ENCODE peak calls at places on chromosomes 13 and 19, in five cellular contexts. One of them, this sample, is unnamed.

GRCh38 chr13:72849571-72849970 is 67.6 kb downstream of the PIBF1 start:
- DNase-seq in heart left ventricle: no peak
- DNase-seq in activated CD4-positive, alpha-beta T cell treated with anti-CD3 and anti-CD28 coated beads for 36 hours: no peak
- DNase-seq in DMS153: no peak
- DNase-seq in fibroblast of mammary gland: peak; percentile 52
- DNase-seq in this sample: peak; percentile 10

GRCh38 chr13:34883381-34883780 is 58.7 kb upstream of the NBEA start:
- DNase-seq in heart left ventricle: no peak
- DNase-seq in activated CD4-positive, alpha-beta T cell treated with anti-CD3 and anti-CD28 coated beads for 36 hours: no peak
- DNase-seq in DMS153: no peak
- DNase-seq in fibroblast of mammary gland: no peak
- DNase-seq in this sample: no peak

GRCh38 chr13:44763604-44764311 is 187.6 kb upstream of the TSC22D1 start:
- DNase-seq in heart left ventricle: no peak
- DNase-seq in activated CD4-positive, alpha-beta T cell treated with anti-CD3 and anti-CD28 coated beads for 36 hours: no peak
- DNase-seq in DMS153: no peak
- DNase-seq in fibroblast of mammary gland: peak; percentile 54
- DNase-seq in this sample: no peak

GRCh38 chr13:102091231-102091630 is 310.6 kb downstream of the FGF14 start:
- DNase-seq in heart left ventricle: no peak
- DNase-seq in activated CD4-positive, alpha-beta T cell treated with anti-CD3 and anti-CD28 coated beads for 36 hours: no peak
- DNase-seq in DMS153: no peak
- DNase-seq in fibroblast of mammary gland: peak; percentile 35
- DNase-seq in this sample: no peak

GRCh38 chr13:113832204-113832603 is 31.7 kb downstream of the GAS6 start:
- DNase-seq in heart left ventricle: peak; percentile 40
- DNase-seq in activated CD4-positive, alpha-beta T cell treated with anti-CD3 and anti-CD28 coated beads for 36 hours: no peak
- DNase-seq in DMS153: no peak
- DNase-seq in fibroblast of mammary gland: no peak
- DNase-seq in this sample: no peak

GRCh38 chr13:30334663-30335386 is 27.5 kb upstream of the KATNAL1 start:
- DNase-seq in heart left ventricle: no peak
- DNase-seq in activated CD4-positive, alpha-beta T cell treated with anti-CD3 and anti-CD28 coated beads for 36 hours: peak; percentile 29
- DNase-seq in DMS153: peak; percentile 75
- DNase-seq in fibroblast of mammary gland: peak; percentile 37
- DNase-seq in this sample: no peak

GRCh38 chr13:36130168-36130541 is 1.0 kb downstream of the DCLK1 start:
- DNase-seq in heart left ventricle: no peak
- DNase-seq in activated CD4-positive, alpha-beta T cell treated with anti-CD3 and anti-CD28 coated beads for 36 hours: no peak
- DNase-seq in DMS153: no peak
- DNase-seq in fibroblast of mammary gland: no peak
- DNase-seq in this sample: no peak

GRCh38 chr13:26022538-26023292 is 29.1 kb downstream of the SHISA2 start:
- DNase-seq in heart left ventricle: peak; percentile 85
- DNase-seq in activated CD4-positive, alpha-beta T cell treated with anti-CD3 and anti-CD28 coated beads for 36 hours: no peak
- DNase-seq in DMS153: no peak
- DNase-seq in fibroblast of mammary gland: peak; percentile 10
- DNase-seq in this sample: peak; percentile 4

GRCh38 chr13:44312131-44312530 is 61.5 kb upstream of the SERP2 start:
- DNase-seq in heart left ventricle: no peak
- DNase-seq in activated CD4-positive, alpha-beta T cell treated with anti-CD3 and anti-CD28 coated beads for 36 hours: no peak
- DNase-seq in DMS153: no peak
- DNase-seq in fibroblast of mammary gland: no peak
- DNase-seq in this sample: no peak

GRCh38 chr13:44575741-44576395 is at the start of gene TSC22D1:
- DNase-seq in heart left ventricle: peak; percentile 72
- DNase-seq in activated CD4-positive, alpha-beta T cell treated with anti-CD3 and anti-CD28 coated beads for 36 hours: peak; percentile 77
- DNase-seq in DMS153: no peak
- DNase-seq in fibroblast of mammary gland: peak; percentile 51
- DNase-seq in this sample: no peak

GRCh38 chr13:83867708-83868107 is 14.6 kb downstream of the SLITRK1 start:
- DNase-seq in heart left ventricle: no peak
- DNase-seq in activated CD4-positive, alpha-beta T cell treated with anti-CD3 and anti-CD28 coated beads for 36 hours: no peak
- DNase-seq in DMS153: no peak
- DNase-seq in fibroblast of mammary gland: no peak
- DNase-seq in this sample: no peak

GRCh38 chr13:52879950-52880650 is 31.7 kb upstream of the PCDH8 start:
- DNase-seq in heart left ventricle: no peak
- DNase-seq in activated CD4-positive, alpha-beta T cell treated with anti-CD3 and anti-CD28 coated beads for 36 hours: no peak
- DNase-seq in DMS153: peak; percentile 44
- DNase-seq in fibroblast of mammary gland: no peak
- DNase-seq in this sample: no peak

GRCh38 chr13:21522847-21523246 is 63.7 kb upstream of the ZDHHC20 start:
- DNase-seq in heart left ventricle: no peak
- DNase-seq in activated CD4-positive, alpha-beta T cell treated with anti-CD3 and anti-CD28 coated beads for 36 hours: no peak
- DNase-seq in DMS153: no peak
- DNase-seq in fibroblast of mammary gland: no peak
- DNase-seq in this sample: no peak

GRCh38 chr19:4589579-4590410 is 30.3 kb upstream of the SEMA6B start:
- DNase-seq in heart left ventricle: no peak
- DNase-seq in activated CD4-positive, alpha-beta T cell treated with anti-CD3 and anti-CD28 coated beads for 36 hours: peak; percentile 52
- DNase-seq in DMS153: peak; percentile 21
- DNase-seq in fibroblast of mammary gland: no peak
- DNase-seq in this sample: no peak

GRCh38 chr13:50990540-50991506 is 81.2 kb downstream of the RNASEH2B start:
- DNase-seq in heart left ventricle: no peak
- DNase-seq in activated CD4-positive, alpha-beta T cell treated with anti-CD3 and anti-CD28 coated beads for 36 hours: no peak
- DNase-seq in DMS153: peak; percentile 53
- DNase-seq in fibroblast of mammary gland: peak; percentile 73
- DNase-seq in this sample: peak; percentile 31

GRCh38 chr13:63112799-63113395 is 1697.2 kb upstream of the PCDH20 start:
- DNase-seq in heart left ventricle: no peak
- DNase-seq in activated CD4-positive, alpha-beta T cell treated with anti-CD3 and anti-CD28 coated beads for 36 hours: no peak
- DNase-seq in DMS153: no peak
- DNase-seq in fibroblast of mammary gland: no peak
- DNase-seq in this sample: no peak

GRCh38 chr19:41023193-41023592 is 32.1 kb downstream of the CYP2B6 start:
- DNase-seq in heart left ventricle: no peak
- DNase-seq in activated CD4-positive, alpha-beta T cell treated with anti-CD3 and anti-CD28 coated beads for 36 hours: no peak
- DNase-seq in DMS153: no peak
- DNase-seq in fibroblast of mammary gland: no peak
- DNase-seq in this sample: no peak

GRCh38 chr19:42290523-42291436 is 11.2 kb upstream of the PRR19 start:
- DNase-seq in heart left ventricle: no peak
- DNase-seq in activated CD4-positive, alpha-beta T cell treated with anti-CD3 and anti-CD28 coated beads for 36 hours: peak; percentile 72
- DNase-seq in DMS153: no peak
- DNase-seq in fibroblast of mammary gland: no peak
- DNase-seq in this sample: no peak

GRCh38 chr13:46173656-46174055 is 8.3 kb downstream of the LCP1 start:
- DNase-seq in heart left ventricle: no peak
- DNase-seq in activated CD4-positive, alpha-beta T cell treated with anti-CD3 and anti-CD28 coated beads for 36 hours: peak; percentile 60
- DNase-seq in DMS153: no peak
- DNase-seq in fibroblast of mammary gland: no peak
- DNase-seq in this sample: no peak

GRCh38 chr19:14408641-14409120 is 10.5 kb downstream of the DDX39A start:
- DNase-seq in heart left ventricle: no peak
- DNase-seq in activated CD4-positive, alpha-beta T cell treated with anti-CD3 and anti-CD28 coated beads for 36 hours: peak; percentile 39
- DNase-seq in DMS153: no peak
- DNase-seq in fibroblast of mammary gland: peak; percentile 63
- DNase-seq in this sample: no peak

GRCh38 chr13:111216166-111216960 is 101.3 kb downstream of the ARHGEF7 start:
- DNase-seq in heart left ventricle: no peak
- DNase-seq in activated CD4-positive, alpha-beta T cell treated with anti-CD3 and anti-CD28 coated beads for 36 hours: peak; percentile 59
- DNase-seq in DMS153: peak; percentile 13
- DNase-seq in fibroblast of mammary gland: peak; percentile 30
- DNase-seq in this sample: no peak

GRCh38 chr13:113187263-113187669 is 21.2 kb downstream of the PCID2 start:
- DNase-seq in heart left ventricle: peak; percentile 89
- DNase-seq in activated CD4-positive, alpha-beta T cell treated with anti-CD3 and anti-CD28 coated beads for 36 hours: peak; percentile 85
- DNase-seq in DMS153: peak; percentile 84
- DNase-seq in fibroblast of mammary gland: peak; percentile 100
- DNase-seq in this sample: peak; percentile 98

GRCh38 chr13:90883592-90883991 is 463.9 kb upstream of the MIR17HG start:
- DNase-seq in heart left ventricle: no peak
- DNase-seq in activated CD4-positive, alpha-beta T cell treated with anti-CD3 and anti-CD28 coated beads for 36 hours: no peak
- DNase-seq in DMS153: no peak
- DNase-seq in fibroblast of mammary gland: no peak
- DNase-seq in this sample: no peak

GRCh38 chr19:11745871-11746270 is 7.1 kb upstream of the ZNF823 start:
- DNase-seq in heart left ventricle: no peak
- DNase-seq in activated CD4-positive, alpha-beta T cell treated with anti-CD3 and anti-CD28 coated beads for 36 hours: no peak
- DNase-seq in DMS153: no peak
- DNase-seq in fibroblast of mammary gland: no peak
- DNase-seq in this sample: no peak

GRCh38 chr19:39152066-39152465 is 26.5 kb downstream of the PAK4 start:
- DNase-seq in heart left ventricle: no peak
- DNase-seq in activated CD4-positive, alpha-beta T cell treated with anti-CD3 and anti-CD28 coated beads for 36 hours: no peak
- DNase-seq in DMS153: no peak
- DNase-seq in fibroblast of mammary gland: peak; percentile 19
- DNase-seq in this sample: no peak

GRCh38 chr19:43229315-43229714 is 23.9 kb upstream of the PSG4 start:
- DNase-seq in heart left ventricle: no peak
- DNase-seq in activated CD4-positive, alpha-beta T cell treated with anti-CD3 and anti-CD28 coated beads for 36 hours: no peak
- DNase-seq in DMS153: no peak
- DNase-seq in fibroblast of mammary gland: no peak
- DNase-seq in this sample: no peak

GRCh38 chr13:72839831-72840426 is 58.0 kb downstream of the PIBF1 start:
- DNase-seq in heart left ventricle: no peak
- DNase-seq in activated CD4-positive, alpha-beta T cell treated with anti-CD3 and anti-CD28 coated beads for 36 hours: peak; percentile 65
- DNase-seq in DMS153: peak; percentile 33
- DNase-seq in fibroblast of mammary gland: peak; percentile 50
- DNase-seq in this sample: no peak

This sample was measured in GM04503.